ENCODE peak calls at places on chromosomes 3 and 15, in ten cellular contexts. J is Right ventricle myocardium superior; Z is NCI-H345; M is AG10803; O is CD4-positive, CD25-positive, alpha-beta regulatory T cell; E is GM12865; W is omental fat pad; S is heart right ventricle; D is stomach; I is fibroblast of pulmonary artery. X is an unnamed sample.

GRCh38 chr3:14508966-14509795 is 31.0 kb downstream of the GRIP2 start:
- DNase-seq in J (peak), Z (peak), M (peak), O (peak), E (peak), W (peak), S (peak), D (peak), I (peak), X (peak)

GRCh38 chr3:51622868-51623267 is 48.2 kb upstream of the TEX264 start:
- DNase-seq in J (no peak), Z (no peak), M (peak), O (no peak), E (no peak), W (no peak), S (no peak), D (peak), I (peak), X (peak)

GRCh38 chr15:94793641-94794040 is 562.3 kb downstream of the MCTP2 start:
- DNase-seq in J (no peak), Z (no peak), M (no peak), O (no peak), E (no peak), W (no peak), S (no peak), D (no peak), I (no peak), X (peak)

GRCh38 chr15:35696767-35697231 is 150.8 kb upstream of the DPH6 start:
- DNase-seq in J (no peak), Z (no peak), M (peak), O (no peak), E (no peak), W (no peak), S (no peak), D (no peak), I (peak), X (peak)

GRCh38 chr3:127710473-127710941 is 37.8 kb downstream of the ABTB1 start:
- DNase-seq in J (no peak), Z (no peak), M (no peak), O (no peak), E (no peak), W (no peak), S (no peak), D (no peak), I (no peak), X (peak)

GRCh38 chr3:195904364-195904763 is 4.0 kb downstream of the TNK2 start:
- DNase-seq in J (no peak), Z (no peak), M (no peak), O (no peak), E (no peak), W (no peak), S (no peak), D (no peak), I (no peak), X (no peak)

GRCh38 chr15:76696840-76697239 is 208.3 kb downstream of the SCAPER start:
- DNase-seq in J (no peak), Z (no peak), M (no peak), O (no peak), E (no peak), W (no peak), S (no peak), D (no peak), I (no peak), X (no peak)

GRCh38 chr15:45611305-45611704 is 23.5 kb upstream of the SQOR start:
- DNase-seq in J (no peak), Z (no peak), M (no peak), O (no peak), E (peak), W (no peak), S (no peak), D (no peak), I (peak), X (peak)

GRCh38 chr15:42490743-42491539 is at the start of gene ZNF106:
- DNase-seq in J (peak), Z (peak), M (peak), O (peak), E (peak), W (no peak), S (peak), D (peak), I (peak), X (peak)

GRCh38 chr15:59570364-59570763 is 41.2 kb upstream of the GCNT3 start:
- DNase-seq in J (no peak), Z (no peak), M (peak), O (no peak), E (no peak), W (no peak), S (no peak), D (no peak), I (no peak), X (peak)

GRCh38 chr3:104825116-104825515 is 541.6 kb upstream of the ALCAM start:
- DNase-seq in J (no peak), Z (no peak), M (peak), O (no peak), E (no peak), W (no peak), S (no peak), D (no peak), I (no peak), X (no peak)

GRCh38 chr3:96324087-96324486 is 490.3 kb upstream of the EPHA6 start:
- DNase-seq in J (no peak), Z (no peak), M (no peak), O (no peak), E (no peak), W (no peak), S (no peak), D (no peak), I (no peak), X (no peak)

GRCh38 chr3:174229916-174230315 is 629.2 kb upstream of the NAALADL2 start:
- DNase-seq in J (no peak), Z (no peak), M (peak), O (no peak), E (no peak), W (no peak), S (no peak), D (no peak), I (peak), X (no peak)

GRCh38 chr3:72258366-72258765 is 473.4 kb upstream of the PROK2 start:
- DNase-seq in J (no peak), Z (peak), M (no peak), O (no peak), E (no peak), W (no peak), S (no peak), D (no peak), I (no peak), X (no peak)